ENCODE peak calls at places on chromosomes 5 and 9, in nine cellular contexts. One of them, this sample, is unnamed.

GRCh38 chr9:133874061-133874638 is 118.0 kb downstream of the VAV2 start:
- DNase-seq in MCF 10A: peak
- DNase-seq in NB4: no peak
- DNase-seq in activated CD8-positive, alpha-beta memory T cell treated with anti-CD3 and anti-CD28 coated beads for 1 hour: no peak
- DNase-seq in fibroblast of the aortic adventitia: peak
- DNase-seq in stimulated activated CD8-positive, alpha-beta memory T cell treated with anti-CD3 and anti-CD28 coated beads, Interleukin-12 subunit alpha, Interleukin-12 subunit beta, amount 100 ng/mL, for 1 hour: no peak
- DNase-seq in dermis microvascular lymphatic vessel endothelial cell: peak
- DNase-seq in stimulated activated naive CD4-positive, alpha-beta T cell: no peak
- DNase-seq in putamen: no peak
- DNase-seq in this sample: no peak

GRCh38 chr9:14198049-14198448 is 115.9 kb downstream of the NFIB start:
- DNase-seq in putamen: no peak
- DNase-seq in stimulated activated naive CD4-positive, alpha-beta T cell: no peak
- DNase-seq in NB4: no peak
- DNase-seq in MCF 10A: no peak
- DNase-seq in fibroblast of the aortic adventitia: peak
- DNase-seq in dermis microvascular lymphatic vessel endothelial cell: no peak
- DNase-seq in stimulated activated CD8-positive, alpha-beta memory T cell treated with anti-CD3 and anti-CD28 coated beads, Interleukin-12 subunit alpha, Interleukin-12 subunit beta, amount 100 ng/mL, for 1 hour: no peak
- DNase-seq in activated CD8-positive, alpha-beta memory T cell treated with anti-CD3 and anti-CD28 coated beads for 1 hour: no peak
- DNase-seq in this sample: no peak

GRCh38 chr9:16202221-16202620 is 649.4 kb downstream of the CCDC171 start:
- DNase-seq in dermis microvascular lymphatic vessel endothelial cell: no peak
- DNase-seq in activated CD8-positive, alpha-beta memory T cell treated with anti-CD3 and anti-CD28 coated beads for 1 hour: no peak
- DNase-seq in NB4: no peak
- DNase-seq in putamen: no peak
- DNase-seq in MCF 10A: no peak
- DNase-seq in stimulated activated naive CD4-positive, alpha-beta T cell: no peak
- DNase-seq in stimulated activated CD8-positive, alpha-beta memory T cell treated with anti-CD3 and anti-CD28 coated beads, Interleukin-12 subunit alpha, Interleukin-12 subunit beta, amount 100 ng/mL, for 1 hour: no peak
- DNase-seq in fibroblast of the aortic adventitia: no peak
- DNase-seq in this sample: no peak

GRCh38 chr5:180161420-180162303 is 47.3 kb downstream of the RASGEF1C start:
- DNase-seq in stimulated activated naive CD4-positive, alpha-beta T cell: no peak
- DNase-seq in dermis microvascular lymphatic vessel endothelial cell: no peak
- DNase-seq in activated CD8-positive, alpha-beta memory T cell treated with anti-CD3 and anti-CD28 coated beads for 1 hour: no peak
- DNase-seq in stimulated activated CD8-positive, alpha-beta memory T cell treated with anti-CD3 and anti-CD28 coated beads, Interleukin-12 subunit alpha, Interleukin-12 subunit beta, amount 100 ng/mL, for 1 hour: no peak
- DNase-seq in fibroblast of the aortic adventitia: no peak
- DNase-seq in MCF 10A: no peak
- DNase-seq in putamen: peak
- DNase-seq in NB4: peak
- DNase-seq in this sample: no peak

GRCh38 chr9:35306281-35306680 is 144.5 kb downstream of the UNC13B start:
- DNase-seq in activated CD8-positive, alpha-beta memory T cell treated with anti-CD3 and anti-CD28 coated beads for 1 hour: no peak
- DNase-seq in fibroblast of the aortic adventitia: no peak
- DNase-seq in MCF 10A: no peak
- DNase-seq in stimulated activated CD8-positive, alpha-beta memory T cell treated with anti-CD3 and anti-CD28 coated beads, Interleukin-12 subunit alpha, Interleukin-12 subunit beta, amount 100 ng/mL, for 1 hour: no peak
- DNase-seq in stimulated activated naive CD4-positive, alpha-beta T cell: no peak
- DNase-seq in dermis microvascular lymphatic vessel endothelial cell: no peak
- DNase-seq in putamen: no peak
- DNase-seq in NB4: no peak
- DNase-seq in this sample: no peak

GRCh38 chr5:169151051-169151805 is 149.7 kb downstream of the SLIT3 start:
- DNase-seq in putamen: no peak
- DNase-seq in stimulated activated naive CD4-positive, alpha-beta T cell: no peak
- DNase-seq in dermis microvascular lymphatic vessel endothelial cell: no peak
- DNase-seq in NB4: no peak
- DNase-seq in fibroblast of the aortic adventitia: no peak
- DNase-seq in stimulated activated CD8-positive, alpha-beta memory T cell treated with anti-CD3 and anti-CD28 coated beads, Interleukin-12 subunit alpha, Interleukin-12 subunit beta, amount 100 ng/mL, for 1 hour: no peak
- DNase-seq in MCF 10A: no peak
- DNase-seq in activated CD8-positive, alpha-beta memory T cell treated with anti-CD3 and anti-CD28 coated beads for 1 hour: no peak
- DNase-seq in this sample: no peak

GRCh38 chr5:548256-548655 is 24.0 kb upstream of the SLC9A3 start:
- DNase-seq in stimulated activated naive CD4-positive, alpha-beta T cell: no peak
- DNase-seq in MCF 10A: no peak
- DNase-seq in activated CD8-positive, alpha-beta memory T cell treated with anti-CD3 and anti-CD28 coated beads for 1 hour: no peak
- DNase-seq in NB4: peak
- DNase-seq in stimulated activated CD8-positive, alpha-beta memory T cell treated with anti-CD3 and anti-CD28 coated beads, Interleukin-12 subunit alpha, Interleukin-12 subunit beta, amount 100 ng/mL, for 1 hour: no peak
- DNase-seq in putamen: no peak
- DNase-seq in dermis microvascular lymphatic vessel endothelial cell: no peak
- DNase-seq in fibroblast of the aortic adventitia: no peak
- DNase-seq in this sample: peak

GRCh38 chr9:110545705-110546104 is 33.8 kb downstream of the SVEP1 start:
- DNase-seq in NB4: no peak
- DNase-seq in stimulated activated naive CD4-positive, alpha-beta T cell: no peak
- DNase-seq in dermis microvascular lymphatic vessel endothelial cell: no peak
- DNase-seq in MCF 10A: no peak
- DNase-seq in fibroblast of the aortic adventitia: no peak
- DNase-seq in stimulated activated CD8-positive, alpha-beta memory T cell treated with anti-CD3 and anti-CD28 coated beads, Interleukin-12 subunit alpha, Interleukin-12 subunit beta, amount 100 ng/mL, for 1 hour: no peak
- DNase-seq in activated CD8-positive, alpha-beta memory T cell treated with anti-CD3 and anti-CD28 coated beads for 1 hour: no peak
- DNase-seq in putamen: peak
- DNase-seq in this sample: no peak

GRCh38 chr5:83430130-83431010 is 41.2 kb upstream of the VCAN start:
- DNase-seq in dermis microvascular lymphatic vessel endothelial cell: peak
- DNase-seq in MCF 10A: peak
- DNase-seq in stimulated activated naive CD4-positive, alpha-beta T cell: peak
- DNase-seq in NB4: peak
- DNase-seq in activated CD8-positive, alpha-beta memory T cell treated with anti-CD3 and anti-CD28 coated beads for 1 hour: no peak
- DNase-seq in stimulated activated CD8-positive, alpha-beta memory T cell treated with anti-CD3 and anti-CD28 coated beads, Interleukin-12 subunit alpha, Interleukin-12 subunit beta, amount 100 ng/mL, for 1 hour: peak
- DNase-seq in fibroblast of the aortic adventitia: peak
- DNase-seq in putamen: peak
- DNase-seq in this sample: peak

GRCh38 chr9:114289106-114289505 is 33.8 kb upstream of the ORM1 start:
- DNase-seq in activated CD8-positive, alpha-beta memory T cell treated with anti-CD3 and anti-CD28 coated beads for 1 hour: no peak
- DNase-seq in stimulated activated naive CD4-positive, alpha-beta T cell: no peak
- DNase-seq in dermis microvascular lymphatic vessel endothelial cell: no peak
- DNase-seq in stimulated activated CD8-positive, alpha-beta memory T cell treated with anti-CD3 and anti-CD28 coated beads, Interleukin-12 subunit alpha, Interleukin-12 subunit beta, amount 100 ng/mL, for 1 hour: no peak
- DNase-seq in putamen: no peak
- DNase-seq in NB4: no peak
- DNase-seq in MCF 10A: no peak
- DNase-seq in fibroblast of the aortic adventitia: no peak
- DNase-seq in this sample: no peak

GRCh38 chr9:121399883-121400607 is 30.0 kb upstream of the STOM start:
- DNase-seq in putamen: peak
- DNase-seq in stimulated activated naive CD4-positive, alpha-beta T cell: peak
- DNase-seq in activated CD8-positive, alpha-beta memory T cell treated with anti-CD3 and anti-CD28 coated beads for 1 hour: no peak
- DNase-seq in NB4: peak
- DNase-seq in MCF 10A: peak
- DNase-seq in stimulated activated CD8-positive, alpha-beta memory T cell treated with anti-CD3 and anti-CD28 coated beads, Interleukin-12 subunit alpha, Interleukin-12 subunit beta, amount 100 ng/mL, for 1 hour: no peak
- DNase-seq in dermis microvascular lymphatic vessel endothelial cell: peak
- DNase-seq in fibroblast of the aortic adventitia: peak
- DNase-seq in this sample: peak

GRCh38 chr5:12023614-12024241 is 119.5 kb upstream of the CTNND2 start:
- DNase-seq in putamen: peak
- DNase-seq in activated CD8-positive, alpha-beta memory T cell treated with anti-CD3 and anti-CD28 coated beads for 1 hour: no peak
- DNase-seq in stimulated activated CD8-positive, alpha-beta memory T cell treated with anti-CD3 and anti-CD28 coated beads, Interleukin-12 subunit alpha, Interleukin-12 subunit beta, amount 100 ng/mL, for 1 hour: no peak
- DNase-seq in MCF 10A: peak
- DNase-seq in stimulated activated naive CD4-positive, alpha-beta T cell: no peak
- DNase-seq in dermis microvascular lymphatic vessel endothelial cell: peak
- DNase-seq in fibroblast of the aortic adventitia: peak
- DNase-seq in NB4: peak
- DNase-seq in this sample: no peak

GRCh38 chr9:92564479-92564878 is 28.7 kb upstream of the ECM2 start:
- DNase-seq in activated CD8-positive, alpha-beta memory T cell treated with anti-CD3 and anti-CD28 coated beads for 1 hour: no peak
- DNase-seq in NB4: no peak
- DNase-seq in putamen: no peak
- DNase-seq in stimulated activated naive CD4-positive, alpha-beta T cell: no peak
- DNase-seq in MCF 10A: no peak
- DNase-seq in fibroblast of the aortic adventitia: peak
- DNase-seq in dermis microvascular lymphatic vessel endothelial cell: peak
- DNase-seq in stimulated activated CD8-positive, alpha-beta memory T cell treated with anti-CD3 and anti-CD28 coated beads, Interleukin-12 subunit alpha, Interleukin-12 subunit beta, amount 100 ng/mL, for 1 hour: no peak
- DNase-seq in this sample: no peak

GRCh38 chr5:40066616-40067015 is 613.1 kb upstream of the PTGER4 start:
- DNase-seq in dermis microvascular lymphatic vessel endothelial cell: no peak
- DNase-seq in stimulated activated naive CD4-positive, alpha-beta T cell: no peak
- DNase-seq in activated CD8-positive, alpha-beta memory T cell treated with anti-CD3 and anti-CD28 coated beads for 1 hour: no peak
- DNase-seq in fibroblast of the aortic adventitia: no peak
- DNase-seq in putamen: no peak
- DNase-seq in NB4: no peak
- DNase-seq in MCF 10A: no peak
- DNase-seq in stimulated activated CD8-positive, alpha-beta memory T cell treated with anti-CD3 and anti-CD28 coated beads, Interleukin-12 subunit alpha, Interleukin-12 subunit beta, amount 100 ng/mL, for 1 hour: no peak
- DNase-seq in this sample: no peak

GRCh38 chr5:139186752-139187326 is 11.3 kb downstream of the SIL1 start:
- DNase-seq in stimulated activated CD8-positive, alpha-beta memory T cell treated with anti-CD3 and anti-CD28 coated beads, Interleukin-12 subunit alpha, Interleukin-12 subunit beta, amount 100 ng/mL, for 1 hour: no peak
- DNase-seq in NB4: no peak
- DNase-seq in activated CD8-positive, alpha-beta memory T cell treated with anti-CD3 and anti-CD28 coated beads for 1 hour: no peak
- DNase-seq in stimulated activated naive CD4-positive, alpha-beta T cell: no peak
- DNase-seq in MCF 10A: no peak
- DNase-seq in fibroblast of the aortic adventitia: peak
- DNase-seq in putamen: no peak
- DNase-seq in dermis microvascular lymphatic vessel endothelial cell: no peak
- DNase-seq in this sample: no peak

GRCh38 chr5:63128018-63128417 is 549.4 kb downstream of the LRRC70 start:
- DNase-seq in activated CD8-positive, alpha-beta memory T cell treated with anti-CD3 and anti-CD28 coated beads for 1 hour: no peak
- DNase-seq in fibroblast of the aortic adventitia: no peak
- DNase-seq in stimulated activated naive CD4-positive, alpha-beta T cell: no peak
- DNase-seq in stimulated activated CD8-positive, alpha-beta memory T cell treated with anti-CD3 and anti-CD28 coated beads, Interleukin-12 subunit alpha, Interleukin-12 subunit beta, amount 100 ng/mL, for 1 hour: no peak
- DNase-seq in MCF 10A: no peak
- DNase-seq in NB4: no peak
- DNase-seq in putamen: no peak
- DNase-seq in dermis microvascular lymphatic vessel endothelial cell: no peak
- DNase-seq in this sample: no peak

GRCh38 chr9:137140151-137141012 is 1.4 kb downstream of the GRIN1 start:
- DNase-seq in fibroblast of the aortic adventitia: no peak
- DNase-seq in stimulated activated CD8-positive, alpha-beta memory T cell treated with anti-CD3 and anti-CD28 coated beads, Interleukin-12 subunit alpha, Interleukin-12 subunit beta, amount 100 ng/mL, for 1 hour: no peak
- DNase-seq in putamen: peak
- DNase-seq in stimulated activated naive CD4-positive, alpha-beta T cell: no peak
- DNase-seq in activated CD8-positive, alpha-beta memory T cell treated with anti-CD3 and anti-CD28 coated beads for 1 hour: no peak
- DNase-seq in NB4: no peak
- DNase-seq in dermis microvascular lymphatic vessel endothelial cell: no peak
- DNase-seq in MCF 10A: no peak
- DNase-seq in this sample: no peak

GRCh38 chr9:26243298-26243697 is 565.1 kb upstream of the TUSC1 start:
- DNase-seq in putamen: no peak
- DNase-seq in MCF 10A: no peak
- DNase-seq in NB4: no peak
- DNase-seq in stimulated activated naive CD4-positive, alpha-beta T cell: no peak
- DNase-seq in dermis microvascular lymphatic vessel endothelial cell: no peak
- DNase-seq in stimulated activated CD8-positive, alpha-beta memory T cell treated with anti-CD3 and anti-CD28 coated beads, Interleukin-12 subunit alpha, Interleukin-12 subunit beta, amount 100 ng/mL, for 1 hour: no peak
- DNase-seq in activated CD8-positive, alpha-beta memory T cell treated with anti-CD3 and anti-CD28 coated beads for 1 hour: no peak
- DNase-seq in fibroblast of the aortic adventitia: no peak
- DNase-seq in this sample: no peak

GRCh38 chr5:93622240-93622885 is 39.3 kb downstream of the NR2F1 start:
- DNase-seq in stimulated activated naive CD4-positive, alpha-beta T cell: peak
- DNase-seq in putamen: peak
- DNase-seq in activated CD8-positive, alpha-beta memory T cell treated with anti-CD3 and anti-CD28 coated beads for 1 hour: peak
- DNase-seq in dermis microvascular lymphatic vessel endothelial cell: peak
- DNase-seq in NB4: peak
- DNase-seq in MCF 10A: no peak
- DNase-seq in fibroblast of the aortic adventitia: no peak
- DNase-seq in stimulated activated CD8-positive, alpha-beta memory T cell treated with anti-CD3 and anti-CD28 coated beads, Interleukin-12 subunit alpha, Interleukin-12 subunit beta, amount 100 ng/mL, for 1 hour: no peak
- DNase-seq in this sample: no peak

GRCh38 chr9:37953775-37954437 is 50.0 kb upstream of the SLC25A51 start:
- DNase-seq in fibroblast of the aortic adventitia: peak
- DNase-seq in activated CD8-positive, alpha-beta memory T cell treated with anti-CD3 and anti-CD28 coated beads for 1 hour: no peak
- DNase-seq in dermis microvascular lymphatic vessel endothelial cell: peak
- DNase-seq in MCF 10A: peak
- DNase-seq in putamen: no peak
- DNase-seq in stimulated activated CD8-positive, alpha-beta memory T cell treated with anti-CD3 and anti-CD28 coated beads, Interleukin-12 subunit alpha, Interleukin-12 subunit beta, amount 100 ng/mL, for 1 hour: no peak
- DNase-seq in stimulated activated naive CD4-positive, alpha-beta T cell: no peak
- DNase-seq in NB4: peak
- DNase-seq in this sample: no peak

GRCh38 chr5:108830705-108831276 is 83.1 kb downstream of the FER start:
- DNase-seq in stimulated activated naive CD4-positive, alpha-beta T cell: no peak
- DNase-seq in putamen: no peak
- DNase-seq in dermis microvascular lymphatic vessel endothelial cell: no peak
- DNase-seq in MCF 10A: no peak
- DNase-seq in activated CD8-positive, alpha-beta memory T cell treated with anti-CD3 and anti-CD28 coated beads for 1 hour: no peak
- DNase-seq in NB4: peak
- DNase-seq in fibroblast of the aortic adventitia: no peak
- DNase-seq in stimulated activated CD8-positive, alpha-beta memory T cell treated with anti-CD3 and anti-CD28 coated beads, Interleukin-12 subunit alpha, Interleukin-12 subunit beta, amount 100 ng/mL, for 1 hour: no peak
- DNase-seq in this sample: no peak

GRCh38 chr9:89750117-89750551 is 145.3 kb downstream of the GADD45G start:
- DNase-seq in stimulated activated CD8-positive, alpha-beta memory T cell treated with anti-CD3 and anti-CD28 coated beads, Interleukin-12 subunit alpha, Interleukin-12 subunit beta, amount 100 ng/mL, for 1 hour: no peak
- DNase-seq in NB4: peak
- DNase-seq in MCF 10A: no peak
- DNase-seq in stimulated activated naive CD4-positive, alpha-beta T cell: no peak
- DNase-seq in dermis microvascular lymphatic vessel endothelial cell: no peak
- DNase-seq in putamen: peak
- DNase-seq in fibroblast of the aortic adventitia: no peak
- DNase-seq in activated CD8-positive, alpha-beta memory T cell treated with anti-CD3 and anti-CD28 coated beads for 1 hour: no peak
- DNase-seq in this sample: no peak

This sample was measured in HL-60.